ENCODE peak calls at places on chromosomes 2 and 18, in nine cellular contexts. A is hippocampal formation; G is amniotic stem cell; U is stimulated activated naive CD8-positive, alpha-beta T cell treated with anti-CD3 and anti-CD28 coated beads, Interleukin-15, amount 100 ng/mL, for 72 hours; L is HFF-Myc; R is stimulated activated CD8-positive, alpha-beta memory T cell treated with anti-CD3 and anti-CD28 coated beads, Interleukin-2, amount 100 ng/mL, for 1 hour; Z is NCI-H510A; N is heart right ventricle; M is Ammon's horn. P is an unnamed sample.

GRCh38 chr2:173400760-173401159 is 46.1 kb downstream of the CDCA7 start:
- DNase-seq in A (no peak), G (no peak), U (no peak), L (no peak), R (no peak), Z (peak), N (no peak), M (no peak), P (no peak)

GRCh38 chr2:233556756-233557736 is 9.5 kb downstream of the USP40 start:
- DNase-seq in A (no peak), G (no peak), U (no peak), L (peak), R (no peak), Z (no peak), N (no peak), M (no peak), P (no peak)

GRCh38 chr18:48889115-48889941 is 61.4 kb downstream of the SMAD7 start:
- DNase-seq in A (peak), G (no peak), U (no peak), L (no peak), R (no peak), Z (no peak), N (peak), M (peak), P (peak)

GRCh38 chr2:42638080-42638784 is 69.8 kb downstream of the MTA3 start:
- DNase-seq in A (no peak), G (no peak), U (no peak), L (no peak), R (no peak), Z (no peak), N (no peak), M (no peak), P (no peak)

GRCh38 chr2:180979935-180980184 is 545 bp upstream of the UBE2E3 start:
- DNase-seq in A (no peak), G (no peak), U (no peak), L (no peak), R (no peak), Z (no peak), N (no peak), M (no peak), P (no peak)

GRCh38 chr2:125730921-125731320 is 925.0 kb upstream of the GYPC start:
- DNase-seq in A (no peak), G (no peak), U (no peak), L (no peak), R (no peak), Z (no peak), N (no peak), M (no peak), P (no peak)

GRCh38 chr2:187618813-187619212 is 64.6 kb upstream of the TFPI start:
- DNase-seq in A (no peak), G (no peak), U (no peak), L (no peak), R (no peak), Z (no peak), N (no peak), M (peak), P (no peak)

GRCh38 chr18:3520230-3521085 is 70.5 kb downstream of the TGIF1 start:
- DNase-seq in A (no peak), G (no peak), U (no peak), L (no peak), R (no peak), Z (no peak), N (no peak), M (no peak), P (peak)